ENCODE peak calls at places on chromosome 3, in eight cellular contexts. One of them, this sample, is unnamed. For H3K36me3, the result is how much of the 10 kb centered on the place peaks cover.

GRCh38 chr3:71870966-71871512 is 86.1 kb upstream of the PROK2 start:
- DNase-seq in HepG2: no peak
- DNase-seq in uterus: no peak
- DNase-seq in vagina: no peak
- DNase-seq in tibial nerve: no peak
- DNase-seq in GM12878: no peak
- DNase-seq in adrenal gland: no peak
- DNase-seq in ovary: no peak
- DNase-seq in this sample: no peak

GRCh38 chr3:39814007-39814406 is 4.6 kb downstream of the MYRIP start:
- DNase-seq in ovary: no peak
- DNase-seq in GM12878: no peak
- DNase-seq in tibial nerve: no peak
- DNase-seq in adrenal gland: no peak
- DNase-seq in HepG2: no peak
- DNase-seq in vagina: no peak
- DNase-seq in uterus: no peak
- DNase-seq in this sample: no peak

GRCh38 chr3:52291508-52292181 is 4.0 kb downstream of the GLYCTK start:
- DNase-seq in GM12878: no peak
- DNase-seq in vagina: no peak
- DNase-seq in ovary: peak
- DNase-seq in adrenal gland: no peak
- DNase-seq in uterus: no peak
- DNase-seq in HepG2: no peak
- DNase-seq in tibial nerve: no peak
- DNase-seq in this sample: no peak

GRCh38 chr3:121592856-121593702 is at the start of gene FBXO40:
- DNase-seq in ovary: peak
- DNase-seq in adrenal gland: no peak
- DNase-seq in tibial nerve: no peak
- DNase-seq in vagina: no peak
- DNase-seq in HepG2: no peak
- DNase-seq in GM12878: no peak
- DNase-seq in uterus: no peak
- DNase-seq in this sample: peak

GRCh38 chr3:157589168-157589567 is 86.0 kb upstream of the VEPH1 start:
- DNase-seq in adrenal gland: no peak
- DNase-seq in GM12878: no peak
- DNase-seq in HepG2: no peak
- DNase-seq in ovary: no peak
- DNase-seq in vagina: no peak
- DNase-seq in uterus: no peak
- DNase-seq in tibial nerve: no peak
- DNase-seq in this sample: no peak

GRCh38 chr3:160806094-160806493 is 50.1 kb downstream of the PPM1L start:
- DNase-seq in uterus: no peak
- DNase-seq in tibial nerve: no peak
- DNase-seq in HepG2: no peak
- DNase-seq in GM12878: no peak
- DNase-seq in ovary: no peak
- DNase-seq in vagina: no peak
- DNase-seq in adrenal gland: no peak
- DNase-seq in this sample: no peak

GRCh38 chr3:42696356-42697301 is 6.0 kb downstream of the HHATL start:
- DNase-seq in adrenal gland: peak
- DNase-seq in vagina: no peak
- DNase-seq in tibial nerve: no peak
- DNase-seq in GM12878: no peak
- DNase-seq in uterus: no peak
- DNase-seq in ovary: no peak
- DNase-seq in HepG2: no peak
- DNase-seq in this sample: no peak

GRCh38 chr3:110413807-110414748 is 657.5 kb upstream of the NECTIN3 start:
- DNase-seq in HepG2: no peak
- DNase-seq in GM12878: no peak
- DNase-seq in vagina: no peak
- DNase-seq in adrenal gland: no peak
- DNase-seq in tibial nerve: no peak
- DNase-seq in uterus: no peak
- DNase-seq in ovary: no peak
- DNase-seq in this sample: no peak

GRCh38 chr3:12139111-12139511 is 19.6 kb downstream of the TIMP4 start:
- DNase-seq in adrenal gland: no peak
- DNase-seq in vagina: no peak
- DNase-seq in ovary: peak
- DNase-seq in GM12878: no peak
- DNase-seq in uterus: peak
- DNase-seq in HepG2: peak
- DNase-seq in tibial nerve: peak
- DNase-seq in this sample: peak

DNA sequence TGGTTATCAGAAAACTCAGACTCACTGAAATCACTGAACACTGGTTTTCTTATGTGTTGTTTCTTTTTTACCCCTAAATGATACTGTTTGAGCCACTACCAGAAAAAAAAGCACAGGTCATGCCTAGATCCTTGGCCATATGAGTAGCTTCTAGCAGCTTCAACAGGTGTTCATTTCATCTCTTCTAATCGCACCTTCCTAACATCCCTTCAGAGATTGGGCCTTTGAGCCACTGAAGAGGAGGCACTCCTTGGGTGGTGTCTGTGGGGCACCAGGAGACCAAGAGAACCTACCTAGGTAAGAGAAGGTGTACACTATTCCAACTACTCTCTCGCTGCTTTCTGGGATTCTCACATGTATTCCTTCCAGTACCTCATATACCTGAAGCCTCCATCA is 2.5 kb downstream of the HEG1 start:
- DNase-seq in adrenal gland: no peak
- DNase-seq in tibial nerve: no peak
- DNase-seq in HepG2: no peak
- DNase-seq in vagina: no peak
- DNase-seq in GM12878: no peak
- DNase-seq in uterus: no peak
- DNase-seq in ovary: no peak
- DNase-seq in this sample: no peak
- H3K27ac ChIP-seq in adrenal gland: peak
- H3K27ac ChIP-seq in tibial nerve: peak
- H3K27ac ChIP-seq in HepG2: peak
- H3K27ac ChIP-seq in vagina: peak
- H3K27ac ChIP-seq in GM12878: peak
- H3K27ac ChIP-seq in uterus: peak
- H3K27ac ChIP-seq in ovary: no peak
- H3K27ac ChIP-seq in this sample: peak

GRCh38 chr3:74415731-74416130 is 198.7 kb downstream of the CNTN3 start:
- DNase-seq in ovary: no peak
- DNase-seq in adrenal gland: no peak
- DNase-seq in vagina: no peak
- DNase-seq in HepG2: no peak
- DNase-seq in GM12878: no peak
- DNase-seq in tibial nerve: no peak
- DNase-seq in uterus: no peak
- DNase-seq in this sample: no peak

GRCh38 chr3:74426571-74426970 is 187.9 kb downstream of the CNTN3 start:
- DNase-seq in vagina: no peak
- DNase-seq in tibial nerve: no peak
- DNase-seq in uterus: no peak
- DNase-seq in HepG2: no peak
- DNase-seq in GM12878: no peak
- DNase-seq in adrenal gland: no peak
- DNase-seq in ovary: no peak
- DNase-seq in this sample: no peak

GRCh38 chr3:74423867-74424266 is 190.6 kb downstream of the CNTN3 start:
- DNase-seq in uterus: no peak
- DNase-seq in ovary: no peak
- DNase-seq in GM12878: no peak
- DNase-seq in HepG2: no peak
- DNase-seq in vagina: no peak
- DNase-seq in tibial nerve: no peak
- DNase-seq in adrenal gland: no peak
- DNase-seq in this sample: no peak

GRCh38 chr3:74420538-74421128 is 193.8 kb downstream of the CNTN3 start:
- DNase-seq in tibial nerve: no peak
- DNase-seq in uterus: no peak
- DNase-seq in GM12878: no peak
- DNase-seq in HepG2: no peak
- DNase-seq in adrenal gland: no peak
- DNase-seq in vagina: no peak
- DNase-seq in ovary: no peak
- DNase-seq in this sample: no peak
- H3K36me3 ChIP-seq in tibial nerve: under half
- H3K36me3 ChIP-seq in uterus: under half
- H3K36me3 ChIP-seq in GM12878: under half
- H3K36me3 ChIP-seq in HepG2: under half
- H3K36me3 ChIP-seq in adrenal gland: under half
- H3K36me3 ChIP-seq in vagina: under half
- H3K36me3 ChIP-seq in ovary: under half
- H3K36me3 ChIP-seq in this sample: under half

GRCh38 chr3:16265455-16265786 is 409 bp downstream of the OXNAD1 start:
- DNase-seq in tibial nerve: no peak
- DNase-seq in GM12878: no peak
- DNase-seq in vagina: no peak
- DNase-seq in ovary: no peak
- DNase-seq in adrenal gland: no peak
- DNase-seq in uterus: no peak
- DNase-seq in HepG2: no peak
- DNase-seq in this sample: no peak
- TF ChIP-seq POLR2A in tibial nerve: no peak
- TF ChIP-seq POLR2A in GM12878: no peak
- TF ChIP-seq POLR2A in vagina: no peak
- TF ChIP-seq POLR2A in ovary: no peak
- TF ChIP-seq POLR2A in adrenal gland: no peak
- TF ChIP-seq POLR2A in uterus: no peak
- TF ChIP-seq POLR2A in HepG2: no peak
- TF ChIP-seq POLR2A in this sample: no peak

GRCh38 chr3:124802054-124802698 is 71.9 kb downstream of the UMPS start:
- DNase-seq in tibial nerve: no peak
- DNase-seq in vagina: peak
- DNase-seq in GM12878: no peak
- DNase-seq in adrenal gland: no peak
- DNase-seq in ovary: no peak
- DNase-seq in HepG2: no peak
- DNase-seq in uterus: no peak
- DNase-seq in this sample: no peak

GRCh38 chr3:124799676-124800075 is 69.4 kb downstream of the UMPS start:
- DNase-seq in HepG2: no peak
- DNase-seq in adrenal gland: no peak
- DNase-seq in ovary: no peak
- DNase-seq in vagina: no peak
- DNase-seq in tibial nerve: no peak
- DNase-seq in uterus: no peak
- DNase-seq in GM12878: no peak
- DNase-seq in this sample: no peak

GRCh38 chr3:124802702-124803101 is 72.5 kb downstream of the UMPS start:
- DNase-seq in vagina: no peak
- DNase-seq in HepG2: no peak
- DNase-seq in uterus: no peak
- DNase-seq in ovary: no peak
- DNase-seq in GM12878: no peak
- DNase-seq in adrenal gland: no peak
- DNase-seq in tibial nerve: no peak
- DNase-seq in this sample: no peak

GRCh38 chr3:124800076-124800475 is 69.8 kb downstream of the UMPS start:
- DNase-seq in uterus: no peak
- DNase-seq in vagina: no peak
- DNase-seq in adrenal gland: no peak
- DNase-seq in ovary: no peak
- DNase-seq in HepG2: no peak
- DNase-seq in GM12878: no peak
- DNase-seq in tibial nerve: no peak
- DNase-seq in this sample: no peak

DNA sequence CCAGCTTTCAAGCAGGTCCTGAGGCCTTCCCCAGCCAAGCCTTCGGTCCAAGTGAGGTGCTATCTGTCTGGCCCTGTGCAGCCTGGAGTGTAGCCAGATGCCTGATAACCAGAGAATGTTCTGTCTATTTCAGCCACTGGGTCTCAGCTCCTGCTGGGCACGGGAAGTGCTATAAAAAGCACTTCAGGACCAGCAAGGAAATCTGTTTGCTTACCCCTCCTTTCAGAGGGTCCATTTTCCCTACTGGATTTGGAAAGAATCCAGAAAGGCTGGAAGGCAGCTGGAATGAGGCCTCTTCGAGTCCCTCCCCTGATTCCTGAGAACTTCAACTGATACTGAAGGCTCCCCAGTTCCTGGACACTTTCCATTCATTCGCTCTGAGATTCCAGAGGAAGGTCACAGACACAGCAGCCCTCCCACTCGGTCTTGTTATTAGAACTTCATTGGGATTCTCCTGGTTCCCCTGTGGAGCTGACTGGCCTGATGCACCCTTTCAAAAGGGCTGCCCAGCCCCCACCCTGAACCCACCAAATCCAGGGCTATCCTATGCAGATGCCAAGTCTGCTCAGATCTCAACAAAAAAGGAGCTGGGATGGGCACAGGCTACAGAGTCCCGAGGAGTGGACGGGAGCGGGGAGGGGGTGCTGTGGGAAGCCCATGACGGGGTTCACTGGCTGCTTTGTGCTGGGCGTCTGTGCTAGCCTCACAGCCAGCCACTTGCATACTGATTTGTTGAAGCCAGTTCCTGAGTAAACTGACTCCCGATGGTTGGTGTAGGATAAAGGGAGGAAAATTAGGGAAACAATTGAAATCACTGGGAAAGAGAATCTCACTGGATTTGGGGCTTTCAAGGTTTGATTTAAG is 70.5 kb downstream of the UMPS start:
- DNase-seq in HepG2: no peak
- DNase-seq in adrenal gland: peak
- DNase-seq in tibial nerve: no peak
- DNase-seq in ovary: peak
- DNase-seq in vagina: no peak
- DNase-seq in GM12878: no peak
- DNase-seq in uterus: peak
- DNase-seq in this sample: peak
- H3K27ac ChIP-seq in HepG2: no peak
- H3K27ac ChIP-seq in adrenal gland: peak
- H3K27ac ChIP-seq in tibial nerve: peak
- H3K27ac ChIP-seq in ovary: no peak
- H3K27ac ChIP-seq in vagina: peak
- H3K27ac ChIP-seq in GM12878: no peak
- H3K27ac ChIP-seq in uterus: peak
- H3K27ac ChIP-seq in this sample: peak